ENCODE peak calls at places on chromosomes 16 and 17, in nine cellular contexts. E is brain pericyte; S is activated T-cell treated with anti-CD3 and anti-CD28 coated beads, Interleukin-2, amount 50 U/mL, for 4 hours; L is GDM1; G is activated T-helper 2 cell treated with anti-CD3 and anti-CD28 coated beads, Interferon-gamma antibody, Interleukin-2, Interleukin-4, amounts not matched to agents 10 μg/mL and 5 μg/mL and 100 μg/mL, durations not matched to agents 14 hours and 24 hours and 36 hours; N is SW 1271; I is neuronal stem cell; B is GM13977; D is NCI-H524. A is an unnamed sample.

GRCh38 chr17:5352681-5353289 is 66.7 kb downstream of the NUP88 start:
- DNase-seq in L (no peak), G (no peak), S (no peak), I (no peak), D (no peak), N (no peak), B (no peak), E (no peak), A (no peak)

GRCh38 chr16:64035337-64035736 is 1086.5 kb downstream of the CDH11 start:
- DNase-seq in N (no peak), L (no peak), S (no peak), B (no peak), I (no peak), E (no peak), G (no peak), D (no peak), A (no peak)

GRCh38 chr17:72416054-72416691 is 295.4 kb downstream of the SOX9 start:
- DNase-seq in B (no peak), L (no peak), I (no peak), S (no peak), E (no peak), D (peak), N (no peak), G (no peak), A (no peak)

GRCh38 chr17:48307814-48308411 is 122.1 kb downstream of the SKAP1 start:
- DNase-seq in N (no peak), B (peak), D (peak), E (peak), S (peak), I (peak), G (peak), L (peak), A (no peak)

GRCh38 chr16:75836377-75837010 is 110.2 kb upstream of the CPHXL start:
- DNase-seq in G (no peak), B (no peak), E (no peak), L (no peak), S (no peak), D (no peak), N (no peak), I (no peak), A (no peak)

GRCh38 chr17:82285141-82285540 is 11.6 kb upstream of the CSNK1D start:
- DNase-seq in L (no peak), I (no peak), E (no peak), G (no peak), S (no peak), N (no peak), D (no peak), B (no peak), A (no peak)

GRCh38 chr17:78411241-78411855 is 32.9 kb downstream of the PGS1 start:
- DNase-seq in L (no peak), B (no peak), S (no peak), E (no peak), N (no peak), I (no peak), D (no peak), G (no peak), A (no peak)

GRCh38 chr16:73122604-73123386 is 74.9 kb upstream of the ZFHX3 start:
- DNase-seq in D (no peak), N (no peak), E (no peak), G (no peak), I (no peak), L (peak), S (no peak), B (no peak), A (no peak)

GRCh38 chr17:37818689-37819088 is 73.8 kb upstream of the HNF1B start:
- DNase-seq in S (no peak), D (peak), I (no peak), E (no peak), L (no peak), N (no peak), G (no peak), B (no peak), A (no peak)

GRCh38 chr17:49915670-49916069 is 53.3 kb upstream of the DLX4 start:
- DNase-seq in B (no peak), N (no peak), I (no peak), G (no peak), S (no peak), L (no peak), D (no peak), E (no peak), A (no peak)

GRCh38 chr17:36578671-36579070 is 13.0 kb upstream of the DHRS11 start:
- DNase-seq in G (no peak), B (no peak), I (no peak), E (no peak), L (no peak), S (no peak), N (no peak), D (no peak), A (no peak)

GRCh38 chr16:22075043-22075757 is 17.1 kb upstream of the VWA3A start:
- DNase-seq in L (no peak), G (no peak), I (no peak), N (no peak), E (no peak), S (no peak), D (no peak), B (no peak), A (no peak)

GRCh38 chr16:30472328-30472942 is at the start of gene ITGAL:
- DNase-seq in D (no peak), N (no peak), L (peak), S (peak), G (peak), I (no peak), E (no peak), B (peak), A (no peak)

GRCh38 chr16:69829338-69829737 is 67.2 kb downstream of the WWP2 start:
- DNase-seq in N (no peak), L (no peak), E (no peak), D (no peak), G (no peak), I (no peak), B (no peak), S (no peak), A (no peak)

A was measured in glomerular endothelial cell.